ENCODE peak calls at places on chromosomes 1 and 21, in eight cellular contexts. O is lung, F is psoas muscle, K is SJSA1, L is GM23248, G is iPS DF 6.9, E is left ventricle myocardium inferior, P is colonic mucosa. I is an unnamed sample. For H3K36me3 and H3K4me1, the result is how much of the 10 kb centered on the place peaks cover.

GRCh38 chr1:1069061-1069710 is 4.9 kb downstream of the RNF223 start:
- DNase-seq in O (peak), F (peak), K (peak), L (peak), G (no peak), E (peak), P (peak), I (peak)

GRCh38 chr1:209328178-209328577 is 255.3 kb upstream of the CAMK1G start:
- DNase-seq in O (no peak), F (no peak), K (no peak), L (no peak), G (no peak), E (no peak), P (no peak), I (no peak)

GRCh38 chr1:9080704-9081291 is 11.4 kb upstream of the SLC2A5 start:
- DNase-seq in O (no peak), F (no peak), K (no peak), L (no peak), G (no peak), E (no peak), P (no peak), I (peak)

GRCh38 chr1:16233431-16233830 is 3.6 kb downstream of the CPLANE2 start:
- DNase-seq in O (no peak), F (no peak), K (no peak), L (no peak), G (no peak), E (no peak), P (no peak), I (no peak)

GRCh38 chr1:98940680-98941079 is 64.0 kb downstream of the PLPPR5 start:
- DNase-seq in O (no peak), F (no peak), K (no peak), L (peak), G (no peak), E (no peak), P (no peak), I (no peak)

GRCh38 chr1:204369006-204369726 is 9.4 kb upstream of the PLEKHA6 start:
- DNase-seq in O (no peak), F (no peak), K (no peak), L (no peak), G (no peak), E (no peak), P (no peak), I (no peak)

GRCh38 chr1:158400901-158401300 is 1.6 kb upstream of the OR10T2 start:
- DNase-seq in O (no peak), F (no peak), K (no peak), L (no peak), G (no peak), E (no peak), P (no peak), I (no peak)

GRCh38 chr1:42005530-42005929 is 86.8 kb upstream of the HIVEP3 start:
- DNase-seq in O (no peak), F (no peak), K (no peak), L (peak), G (no peak), E (no peak), P (no peak), I (no peak)

GRCh38 chr1:1984560-1985070 is 19.0 kb downstream of the CFAP74 start:
- DNase-seq in O (no peak), F (no peak), K (no peak), L (no peak), G (no peak), E (no peak), P (no peak), I (no peak)

GRCh38 chr1:33654267-33654832 is 181.9 kb downstream of the ZSCAN20 start:
- DNase-seq in O (no peak), F (no peak), K (no peak), L (peak), G (no peak), E (no peak), P (no peak), I (peak)

GRCh38 chr1:30955448-30956015 is 47.0 kb upstream of the SDC3 start:
- DNase-seq in O (no peak), F (no peak), K (peak), L (peak), G (no peak), E (no peak), P (no peak), I (no peak)

GRCh38 chr1:30648408-30649000 is 74.9 kb downstream of the MATN1 start:
- DNase-seq in O (no peak), F (no peak), K (no peak), L (no peak), G (no peak), E (no peak), P (no peak), I (no peak)

GRCh38 chr21:15421521-15421920 is 308.3 kb upstream of the USP25 start:
- DNase-seq in O (no peak), F (no peak), K (no peak), L (no peak), G (no peak), E (no peak), P (no peak), I (no peak)

GRCh38 chr1:3312894-3313578 is 141.4 kb upstream of the ARHGEF16 start:
- DNase-seq in O (peak), F (peak), K (peak), L (peak), G (no peak), E (peak), P (peak), I (peak)

GRCh38 chr1:247913786-247914185 is 6.3 kb upstream of the OR2T8 start:
- DNase-seq in O (no peak), F (no peak), K (no peak), L (no peak), G (no peak), E (no peak), P (no peak), I (no peak)

GRCh38 chr1:107359472-107360241 is 218.8 kb downstream of the NTNG1 start:
- DNase-seq in O (no peak), F (no peak), K (no peak), L (no peak), G (no peak), E (no peak), P (no peak), I (no peak)

GRCh38 chr1:116033322-116033721 is 57.0 kb downstream of the SLC22A15 start:
- DNase-seq in O (no peak), F (no peak), K (no peak), L (no peak), G (no peak), E (no peak), P (no peak), I (no peak)

GRCh38 chr1:117981455-117982192 is 52.1 kb downstream of the WDR3 start:
- DNase-seq in O (no peak), F (no peak), K (no peak), L (no peak), G (no peak), E (no peak), P (no peak), I (peak)

GRCh38 chr1:25810341-25811299 is 9.1 kb upstream of the MTFR1L start:
- DNase-seq in O (peak), F (peak), K (peak), L (peak), G (no peak), E (peak), P (peak), I (peak)

GRCh38 chr1:234725177-234726132 is 115.5 kb upstream of the IRF2BP2 start:
- DNase-seq in O (peak), F (no peak), K (peak), L (peak), G (no peak), E (peak), P (peak), I (peak)

GRCh38 chr1:6888268-6888667 is 103.0 kb downstream of the CAMTA1 start:
- DNase-seq in O (no peak), F (no peak), K (peak), L (peak), G (no peak), E (no peak), P (no peak), I (no peak)

GRCh38 chr21:42764443-42764760 is 111.0 kb downstream of the PDE9A start:
- DNase-seq in O (no peak), F (no peak), K (no peak), L (no peak), G (no peak), E (no peak), P (no peak), I (no peak)

GRCh38 chr21:42766756-42767560 is 112.4 kb downstream of the WDR4 start:
- DNase-seq in O (no peak), F (no peak), K (no peak), L (no peak), G (no peak), E (no peak), P (no peak), I (no peak)

GRCh38 chr21:42764883-42765282 is 111.5 kb downstream of the PDE9A start:
- DNase-seq in O (no peak), F (no peak), K (no peak), L (no peak), G (no peak), E (no peak), P (no peak), I (no peak)

GRCh38 chr21:42767561-42767835 is 111.8 kb downstream of the WDR4 start:
- DNase-seq in O (no peak), F (no peak), K (no peak), L (no peak), G (no peak), E (no peak), P (no peak), I (no peak)

GRCh38 chr21:42765656-42766055 is 112.2 kb downstream of the PDE9A start:
- DNase-seq in O (no peak), F (no peak), K (no peak), L (no peak), G (no peak), E (no peak), P (no peak), I (no peak)
- H3K36me3 ChIP-seq in O (under half), F (under half), K (under half), L (under half), G (half or more), E (half or more), P (under half), I (under half)

GRCh38 chr21:36704281-36704957 is 5.5 kb downstream of the SIM2 start:
- DNase-seq in O (no peak), F (no peak), K (no peak), L (no peak), G (no peak), E (no peak), P (no peak), I (no peak)

GRCh38 chr21:36703626-36704280 is 4.8 kb downstream of the SIM2 start:
- DNase-seq in O (no peak), F (no peak), K (no peak), L (no peak), G (no peak), E (no peak), P (no peak), I (no peak)

GRCh38 chr21:36702622-36702968 is 3.7 kb downstream of the SIM2 start:
- DNase-seq in O (no peak), F (no peak), K (no peak), L (no peak), G (no peak), E (no peak), P (no peak), I (no peak)

GRCh38 chr21:36701912-36702621 is 3.2 kb downstream of the SIM2 start:
- DNase-seq in O (no peak), F (no peak), K (no peak), L (no peak), G (no peak), E (no peak), P (no peak), I (no peak)

GRCh38 chr21:36703123-36703522 is 4.2 kb downstream of the SIM2 start:
- DNase-seq in O (no peak), F (no peak), K (no peak), L (no peak), G (no peak), E (no peak), P (no peak), I (no peak)
- H3K4me1 ChIP-seq in O (under half), F (under half), K (under half), L (under half), G (under half), E (half or more), P (under half), I (under half)

DNA sequence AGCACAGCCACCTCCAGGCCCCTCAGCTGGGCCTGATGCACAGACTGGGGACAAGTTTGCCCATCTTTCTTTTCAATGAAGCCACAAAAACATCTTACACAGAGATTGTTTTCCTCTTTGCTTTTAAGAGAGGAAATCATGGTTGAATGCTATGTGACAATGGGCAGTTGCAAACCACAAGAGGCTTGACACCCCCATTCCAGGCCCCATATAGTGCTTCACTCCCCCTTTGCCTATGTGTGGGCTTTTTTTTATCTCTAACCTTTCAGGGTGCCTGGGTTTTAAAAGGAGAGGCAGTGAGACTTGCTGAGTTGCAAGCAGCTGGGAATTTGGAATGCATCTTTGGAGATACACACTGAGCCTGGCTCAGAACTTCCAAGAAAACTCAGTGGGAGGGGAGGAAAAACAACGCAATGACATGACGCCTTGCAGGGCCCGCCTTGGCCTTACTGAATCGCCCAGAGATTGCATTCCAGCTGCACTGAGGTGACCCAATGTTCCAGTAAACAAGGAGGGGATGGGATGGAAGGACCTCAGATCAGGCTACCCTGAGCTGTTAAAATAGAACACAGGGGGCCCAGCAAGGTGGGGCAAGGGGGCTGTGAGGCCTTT is 145.2 kb upstream of the ZNF648 start:
- DNase-seq in O (no peak), F (peak), K (no peak), L (peak), G (no peak), E (peak), P (peak), I (peak)
- H3K27ac ChIP-seq in O (peak), F (peak), K (no peak), L (no peak), G (no peak), E (peak), P (no peak), I (peak)

GRCh38 chr1:233376711-233377110 is 49.2 kb downstream of the MAP3K21 start:
- DNase-seq in O (no peak), F (no peak), K (no peak), L (no peak), G (no peak), E (no peak), P (no peak), I (peak)

GRCh38 chr1:233381806-233382205 is 54.3 kb downstream of the MAP3K21 start:
- DNase-seq in O (no peak), F (no peak), K (no peak), L (no peak), G (no peak), E (no peak), P (no peak), I (no peak)

GRCh38 chr1:233383984-233384383 is 56.5 kb downstream of the MAP3K21 start:
- DNase-seq in O (no peak), F (no peak), K (no peak), L (no peak), G (no peak), E (no peak), P (no peak), I (no peak)

GRCh38 chr1:233375653-233376052 is 48.1 kb downstream of the MAP3K21 start:
- DNase-seq in O (no peak), F (no peak), K (no peak), L (no peak), G (no peak), E (no peak), P (no peak), I (no peak)

DNA sequence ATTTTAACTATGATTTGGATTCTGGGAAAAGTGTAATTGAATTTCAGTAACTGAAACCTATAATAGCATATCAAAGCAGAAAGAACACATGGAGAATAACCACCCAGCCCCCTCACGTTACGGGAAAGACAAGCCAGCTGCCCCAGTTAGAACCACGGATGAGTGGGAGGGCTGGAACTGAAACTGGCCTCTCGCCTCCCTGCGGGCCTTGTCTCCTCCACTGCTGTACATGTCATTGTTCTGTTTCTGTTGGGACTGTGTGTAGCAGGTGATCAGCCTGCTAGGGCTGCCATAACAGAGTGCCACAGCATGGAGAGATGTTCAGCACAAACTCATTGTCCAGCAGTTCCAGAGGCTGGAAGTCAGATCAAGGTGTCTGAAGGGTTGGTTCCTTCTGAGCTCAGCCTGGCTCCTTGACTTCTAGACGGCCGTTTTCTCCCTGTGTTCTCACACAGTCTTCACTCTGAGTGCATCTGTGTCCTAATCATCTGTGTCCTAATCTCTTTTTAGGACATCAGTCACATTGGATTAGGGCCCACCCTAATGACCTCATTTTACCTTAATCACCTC is 52.4 kb downstream of the MAP3K21 start:
- DNase-seq in O (no peak), F (no peak), K (no peak), L (no peak), G (no peak), E (no peak), P (no peak), I (no peak)
- H3K36me3 ChIP-seq in O (under half), F (under half), K (under half), L (under half), G (under half), E (under half), P (under half), I (under half)

GRCh38 chr21:37370152-37371040 is 3.8 kb downstream of the DYRK1A start:
- DNase-seq in O (no peak), F (no peak), K (peak), L (peak), G (no peak), E (no peak), P (no peak), I (no peak)
- H3K4me1 ChIP-seq in O (under half), F (half or more), K (half or more), L (half or more), G (under half), E (half or more), P (under half), I (under half)

GRCh38 chr1:218498061-218498938 is 153.2 kb downstream of the TGFB2 start:
- DNase-seq in O (no peak), F (no peak), K (peak), L (peak), G (no peak), E (no peak), P (no peak), I (no peak)

GRCh38 chr1:218494000-218494399 is 148.9 kb downstream of the TGFB2 start:
- DNase-seq in O (no peak), F (no peak), K (no peak), L (no peak), G (no peak), E (no peak), P (no peak), I (no peak)

GRCh38 chr1:218496561-218496960 is 151.4 kb downstream of the TGFB2 start:
- DNase-seq in O (no peak), F (no peak), K (peak), L (peak), G (no peak), E (no peak), P (no peak), I (no peak)

GRCh38 chr1:218494449-218494852 is 149.3 kb downstream of the TGFB2 start:
- DNase-seq in O (no peak), F (no peak), K (no peak), L (no peak), G (peak), E (no peak), P (no peak), I (no peak)

DNA sequence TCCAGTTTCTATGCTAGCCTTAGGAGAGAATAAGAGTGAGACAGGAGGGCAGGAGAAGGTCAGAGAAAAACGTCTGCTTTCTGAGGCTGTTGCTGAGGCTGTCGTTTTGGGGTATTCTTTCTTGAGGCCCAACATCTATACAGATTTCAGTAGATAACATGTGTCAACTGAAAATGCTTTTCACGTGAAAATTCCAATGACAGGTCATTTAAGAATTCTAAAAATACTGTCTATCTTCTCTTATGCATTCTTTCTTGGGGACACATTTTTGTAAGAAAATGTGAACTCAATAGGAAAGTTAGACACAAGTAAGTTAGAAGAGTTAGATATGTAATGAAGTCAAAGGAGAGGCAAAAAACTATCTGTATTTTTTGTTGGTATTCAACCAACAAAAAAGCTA is 150.8 kb downstream of the TGFB2 start:
- DNase-seq in O (no peak), F (no peak), K (peak), L (no peak), G (no peak), E (no peak), P (no peak), I (no peak)
- H3K27ac ChIP-seq in O (no peak), F (no peak), K (peak), L (no peak), G (no peak), E (no peak), P (no peak), I (no peak)

GRCh38 chr1:46280092-46280491 is 23.3 kb downstream of the LRRC41 start:
- DNase-seq in O (no peak), F (no peak), K (no peak), L (no peak), G (no peak), E (no peak), P (no peak), I (no peak)

GRCh38 chr1:46277658-46278373 is 25.6 kb downstream of the LRRC41 start:
- DNase-seq in O (no peak), F (no peak), K (no peak), L (no peak), G (no peak), E (no peak), P (no peak), I (peak)

GRCh38 chr1:46275030-46275337 is 27.4 kb downstream of the RAD54L start:
- DNase-seq in O (no peak), F (no peak), K (no peak), L (no peak), G (no peak), E (no peak), P (no peak), I (no peak)

GRCh38 chr1:46278807-46279206 is 24.6 kb downstream of the LRRC41 start:
- DNase-seq in O (no peak), F (peak), K (no peak), L (no peak), G (no peak), E (no peak), P (no peak), I (no peak)

GRCh38 chr1:46274224-46275029 is 26.9 kb downstream of the RAD54L start:
- DNase-seq in O (no peak), F (no peak), K (no peak), L (peak), G (no peak), E (no peak), P (no peak), I (no peak)
- H3K36me3 ChIP-seq in O (under half), F (under half), K (half or more), L (under half), G (half or more), E (under half), P (under half), I (under half)